ENCODE peak calls at places on chromosomes 1 and 21, in eight cellular contexts. One of them, this sample, is unnamed.

GRCh38 chr1:161071886-161072371 is 2.2 kb upstream of the ARHGAP30 start:
- DNase-seq in fibroblast of the aortic adventitia: peak
- DNase-seq in stomach: peak
- DNase-seq in uterus: no peak
- DNase-seq in kidney: no peak
- DNase-seq in choroid plexus epithelial cell: peak
- DNase-seq in AG09309: no peak
- DNase-seq in H9: peak
- DNase-seq in this sample: peak

GRCh38 chr1:159821171-159821867 is 5.4 kb upstream of the SLAMF8 start:
- DNase-seq in choroid plexus epithelial cell: peak
- DNase-seq in AG09309: no peak
- DNase-seq in fibroblast of the aortic adventitia: peak
- DNase-seq in uterus: no peak
- DNase-seq in kidney: no peak
- DNase-seq in stomach: no peak
- DNase-seq in H9: peak
- DNase-seq in this sample: no peak

GRCh38 chr1:10693497-10694273 is 102.8 kb downstream of the CASZ1 start:
- DNase-seq in fibroblast of the aortic adventitia: no peak
- DNase-seq in H9: no peak
- DNase-seq in choroid plexus epithelial cell: peak
- DNase-seq in stomach: no peak
- DNase-seq in kidney: no peak
- DNase-seq in uterus: no peak
- DNase-seq in AG09309: no peak
- DNase-seq in this sample: peak

GRCh38 chr1:210250998-210251679 is 18.5 kb downstream of the SERTAD4 start:
- DNase-seq in fibroblast of the aortic adventitia: no peak
- DNase-seq in AG09309: no peak
- DNase-seq in stomach: peak
- DNase-seq in uterus: peak
- DNase-seq in kidney: peak
- DNase-seq in H9: peak
- DNase-seq in choroid plexus epithelial cell: no peak
- DNase-seq in this sample: peak

GRCh38 chr1:39103321-39104157 is 77.4 kb downstream of the NDUFS5 start:
- DNase-seq in uterus: no peak
- DNase-seq in H9: no peak
- DNase-seq in fibroblast of the aortic adventitia: peak
- DNase-seq in kidney: no peak
- DNase-seq in AG09309: no peak
- DNase-seq in choroid plexus epithelial cell: peak
- DNase-seq in stomach: no peak
- DNase-seq in this sample: no peak

GRCh38 chr21:18951291-18952038 is 547.9 kb upstream of the TMPRSS15 start:
- DNase-seq in H9: peak
- DNase-seq in uterus: no peak
- DNase-seq in fibroblast of the aortic adventitia: no peak
- DNase-seq in choroid plexus epithelial cell: peak
- DNase-seq in AG09309: no peak
- DNase-seq in stomach: no peak
- DNase-seq in kidney: no peak
- DNase-seq in this sample: no peak

GRCh38 chr1:66335859-66336640 is 197.9 kb upstream of the SGIP1 start:
- DNase-seq in choroid plexus epithelial cell: peak
- DNase-seq in fibroblast of the aortic adventitia: peak
- DNase-seq in stomach: peak
- DNase-seq in kidney: peak
- DNase-seq in uterus: no peak
- DNase-seq in H9: no peak
- DNase-seq in AG09309: no peak
- DNase-seq in this sample: peak

GRCh38 chr1:39652534-39652933 is 13.1 kb upstream of the HEYL start:
- DNase-seq in kidney: no peak
- DNase-seq in fibroblast of the aortic adventitia: no peak
- DNase-seq in uterus: no peak
- DNase-seq in AG09309: no peak
- DNase-seq in H9: no peak
- DNase-seq in stomach: no peak
- DNase-seq in choroid plexus epithelial cell: no peak
- DNase-seq in this sample: no peak

GRCh38 chr1:203173156-203173555 is 2.5 kb downstream of the MYBPH start:
- DNase-seq in stomach: no peak
- DNase-seq in uterus: no peak
- DNase-seq in H9: no peak
- DNase-seq in fibroblast of the aortic adventitia: no peak
- DNase-seq in AG09309: no peak
- DNase-seq in choroid plexus epithelial cell: no peak
- DNase-seq in kidney: peak
- DNase-seq in this sample: no peak
- TF ChIP-seq CTCF in stomach: no peak
- TF ChIP-seq CTCF in uterus: no peak
- TF ChIP-seq CTCF in H9: no peak
- TF ChIP-seq CTCF in fibroblast of the aortic adventitia: no peak
- TF ChIP-seq CTCF in AG09309: no peak
- TF ChIP-seq CTCF in choroid plexus epithelial cell: no peak
- TF ChIP-seq CTCF in kidney: no peak
- TF ChIP-seq CTCF in this sample: no peak

GRCh38 chr1:3066250-3066711 is 2.7 kb upstream of the PRDM16 start:
- DNase-seq in choroid plexus epithelial cell: no peak
- DNase-seq in H9: no peak
- DNase-seq in fibroblast of the aortic adventitia: no peak
- DNase-seq in AG09309: no peak
- DNase-seq in kidney: peak
- DNase-seq in stomach: peak
- DNase-seq in uterus: peak
- DNase-seq in this sample: no peak
- TF ChIP-seq CTCF in choroid plexus epithelial cell: no peak
- TF ChIP-seq CTCF in H9: peak
- TF ChIP-seq CTCF in fibroblast of the aortic adventitia: no peak
- TF ChIP-seq CTCF in AG09309: no peak
- TF ChIP-seq CTCF in kidney: peak
- TF ChIP-seq CTCF in stomach: no peak
- TF ChIP-seq CTCF in uterus: peak
- TF ChIP-seq CTCF in this sample: no peak

DNA sequence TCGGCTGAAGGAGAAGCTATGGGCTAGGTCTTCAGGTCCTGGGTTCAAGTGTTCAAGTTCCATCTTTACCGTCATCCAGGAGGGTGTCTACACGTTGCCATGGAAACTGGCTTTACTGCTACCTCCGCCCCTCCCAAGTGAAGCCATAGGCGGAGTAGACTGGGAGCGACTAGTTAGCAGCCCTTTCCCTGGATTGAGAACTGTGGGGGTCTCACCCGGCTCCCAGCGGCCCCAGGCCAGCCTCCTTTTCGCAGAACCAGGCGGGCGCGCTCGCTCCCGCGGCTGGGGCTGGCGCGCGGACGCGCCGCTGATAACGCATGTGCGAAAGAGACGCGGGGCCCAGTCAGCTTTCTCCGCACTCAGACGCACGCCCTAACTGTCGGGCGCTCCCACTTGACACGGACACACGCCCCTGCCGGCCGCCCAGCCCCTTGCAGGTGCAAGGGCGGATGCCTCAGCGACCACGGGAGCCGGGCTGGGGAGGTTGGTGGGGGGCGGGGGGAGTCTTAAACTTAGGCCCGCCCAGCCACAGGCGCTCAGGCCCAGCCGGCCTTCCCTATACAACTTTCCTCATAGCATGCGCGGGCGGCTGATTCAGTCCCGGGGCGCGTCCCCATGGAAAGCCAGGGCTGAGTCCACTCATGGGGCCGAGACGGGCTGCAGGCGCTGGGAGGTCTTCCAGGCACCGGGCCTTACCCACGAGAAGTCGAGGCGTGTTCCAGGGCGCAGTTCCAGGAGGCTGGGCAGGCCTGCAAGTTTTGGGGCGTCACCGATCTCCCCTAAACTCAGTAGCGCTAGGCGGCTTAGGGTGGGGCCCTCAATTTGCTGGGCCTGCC is 7.4 kb downstream of the EFNA4 start:
- DNase-seq in kidney: peak
- DNase-seq in choroid plexus epithelial cell: peak
- DNase-seq in uterus: peak
- DNase-seq in H9: peak
- DNase-seq in AG09309: no peak
- DNase-seq in fibroblast of the aortic adventitia: peak
- DNase-seq in stomach: peak
- DNase-seq in this sample: peak
- TF ChIP-seq CTCF in kidney: peak
- TF ChIP-seq CTCF in choroid plexus epithelial cell: peak
- TF ChIP-seq CTCF in uterus: peak
- TF ChIP-seq CTCF in H9: peak
- TF ChIP-seq CTCF in AG09309: peak
- TF ChIP-seq CTCF in fibroblast of the aortic adventitia: peak
- TF ChIP-seq CTCF in stomach: no peak
- TF ChIP-seq CTCF in this sample: peak

GRCh38 chr1:46830665-46831322 is 31.9 kb downstream of the CYP4B1 start:
- DNase-seq in uterus: no peak
- DNase-seq in H9: no peak
- DNase-seq in kidney: no peak
- DNase-seq in stomach: no peak
- DNase-seq in choroid plexus epithelial cell: no peak
- DNase-seq in fibroblast of the aortic adventitia: no peak
- DNase-seq in AG09309: no peak
- DNase-seq in this sample: no peak
- TF ChIP-seq CTCF in uterus: no peak
- TF ChIP-seq CTCF in H9: no peak
- TF ChIP-seq CTCF in kidney: no peak
- TF ChIP-seq CTCF in stomach: no peak
- TF ChIP-seq CTCF in choroid plexus epithelial cell: no peak
- TF ChIP-seq CTCF in fibroblast of the aortic adventitia: no peak
- TF ChIP-seq CTCF in AG09309: no peak
- TF ChIP-seq CTCF in this sample: no peak